ENCODE peak calls at places on chromosomes 3 and 15, in nine cellular contexts. One of them, this sample, is unnamed.

GRCh38 chr3:15578272-15578671 is 23.1 kb downstream of the HACL1 start:
- DNase-seq in myocyte: no peak
- DNase-seq in coronary artery: no peak
- DNase-seq in effector CD4-positive, alpha-beta T cell: no peak
- DNase-seq in WTC11: no peak
- DNase-seq in fibroblast of lung: no peak
- DNase-seq in germinal center: no peak
- DNase-seq in suprapubic skin: no peak
- DNase-seq in GM18507: no peak
- DNase-seq in this sample: no peak

GRCh38 chr15:53193149-53193548 is 403.0 kb upstream of the ONECUT1 start:
- DNase-seq in myocyte: peak
- DNase-seq in coronary artery: no peak
- DNase-seq in effector CD4-positive, alpha-beta T cell: no peak
- DNase-seq in WTC11: no peak
- DNase-seq in fibroblast of lung: peak
- DNase-seq in germinal center: no peak
- DNase-seq in suprapubic skin: no peak
- DNase-seq in GM18507: no peak
- DNase-seq in this sample: peak

GRCh38 chr3:24258727-24259600 is 235.7 kb downstream of the THRB start:
- DNase-seq in myocyte: no peak
- DNase-seq in coronary artery: no peak
- DNase-seq in effector CD4-positive, alpha-beta T cell: no peak
- DNase-seq in WTC11: no peak
- DNase-seq in fibroblast of lung: no peak
- DNase-seq in germinal center: no peak
- DNase-seq in suprapubic skin: no peak
- DNase-seq in GM18507: no peak
- DNase-seq in this sample: no peak

GRCh38 chr3:65785065-65785645 is 253.6 kb downstream of the MAGI1 start:
- DNase-seq in myocyte: peak
- DNase-seq in coronary artery: no peak
- DNase-seq in effector CD4-positive, alpha-beta T cell: no peak
- DNase-seq in WTC11: no peak
- DNase-seq in fibroblast of lung: peak
- DNase-seq in germinal center: peak
- DNase-seq in suprapubic skin: no peak
- DNase-seq in GM18507: peak
- DNase-seq in this sample: peak

GRCh38 chr3:111848778-111849177 is 10.3 kb upstream of the PHLDB2 start:
- DNase-seq in myocyte: no peak
- DNase-seq in coronary artery: no peak
- DNase-seq in effector CD4-positive, alpha-beta T cell: no peak
- DNase-seq in WTC11: no peak
- DNase-seq in fibroblast of lung: no peak
- DNase-seq in germinal center: no peak
- DNase-seq in suprapubic skin: no peak
- DNase-seq in GM18507: no peak
- DNase-seq in this sample: no peak

GRCh38 chr3:123862152-123862551 is 22.0 kb downstream of the MYLK start:
- DNase-seq in myocyte: peak
- DNase-seq in coronary artery: no peak
- DNase-seq in effector CD4-positive, alpha-beta T cell: no peak
- DNase-seq in WTC11: no peak
- DNase-seq in fibroblast of lung: no peak
- DNase-seq in germinal center: no peak
- DNase-seq in suprapubic skin: no peak
- DNase-seq in GM18507: no peak
- DNase-seq in this sample: no peak

GRCh38 chr3:176939022-176939817 is 258.1 kb downstream of the TBL1XR1 start:
- DNase-seq in myocyte: peak
- DNase-seq in coronary artery: no peak
- DNase-seq in effector CD4-positive, alpha-beta T cell: peak
- DNase-seq in WTC11: peak
- DNase-seq in fibroblast of lung: peak
- DNase-seq in germinal center: peak
- DNase-seq in suprapubic skin: no peak
- DNase-seq in GM18507: peak
- DNase-seq in this sample: peak

GRCh38 chr3:123421353-123422174 is 27.3 kb downstream of the ADCY5 start:
- DNase-seq in myocyte: no peak
- DNase-seq in coronary artery: no peak
- DNase-seq in effector CD4-positive, alpha-beta T cell: no peak
- DNase-seq in WTC11: no peak
- DNase-seq in fibroblast of lung: peak
- DNase-seq in germinal center: no peak
- DNase-seq in suprapubic skin: no peak
- DNase-seq in GM18507: no peak
- DNase-seq in this sample: no peak

GRCh38 chr3:189298469-189299375 is 127.0 kb downstream of the TPRG1 start:
- DNase-seq in myocyte: no peak
- DNase-seq in coronary artery: no peak
- DNase-seq in effector CD4-positive, alpha-beta T cell: no peak
- DNase-seq in WTC11: no peak
- DNase-seq in fibroblast of lung: peak
- DNase-seq in germinal center: no peak
- DNase-seq in suprapubic skin: no peak
- DNase-seq in GM18507: no peak
- DNase-seq in this sample: no peak

GRCh38 chr3:15703346-15703745 is 94.4 kb downstream of the ANKRD28 start:
- DNase-seq in myocyte: no peak
- DNase-seq in coronary artery: no peak
- DNase-seq in effector CD4-positive, alpha-beta T cell: no peak
- DNase-seq in WTC11: no peak
- DNase-seq in fibroblast of lung: no peak
- DNase-seq in germinal center: no peak
- DNase-seq in suprapubic skin: no peak
- DNase-seq in GM18507: no peak
- DNase-seq in this sample: no peak

GRCh38 chr15:69749797-69750196 is 297.2 kb downstream of the RPLP1 start:
- DNase-seq in myocyte: no peak
- DNase-seq in coronary artery: no peak
- DNase-seq in effector CD4-positive, alpha-beta T cell: no peak
- DNase-seq in WTC11: no peak
- DNase-seq in fibroblast of lung: no peak
- DNase-seq in germinal center: peak
- DNase-seq in suprapubic skin: no peak
- DNase-seq in GM18507: no peak
- DNase-seq in this sample: peak

GRCh38 chr3:23331141-23331935 is 128.2 kb downstream of the UBE2E2 start:
- DNase-seq in myocyte: no peak
- DNase-seq in coronary artery: no peak
- DNase-seq in effector CD4-positive, alpha-beta T cell: no peak
- DNase-seq in WTC11: no peak
- DNase-seq in fibroblast of lung: no peak
- DNase-seq in germinal center: no peak
- DNase-seq in suprapubic skin: no peak
- DNase-seq in GM18507: no peak
- DNase-seq in this sample: no peak

GRCh38 chr3:149277338-149277813 is 55.7 kb upstream of the CP start:
- DNase-seq in myocyte: peak
- DNase-seq in coronary artery: no peak
- DNase-seq in effector CD4-positive, alpha-beta T cell: no peak
- DNase-seq in WTC11: no peak
- DNase-seq in fibroblast of lung: peak
- DNase-seq in germinal center: peak
- DNase-seq in suprapubic skin: no peak
- DNase-seq in GM18507: no peak
- DNase-seq in this sample: no peak

GRCh38 chr3:97952280-97952679 is 20.0 kb downstream of the RIOX2 start:
- DNase-seq in myocyte: peak
- DNase-seq in coronary artery: no peak
- DNase-seq in effector CD4-positive, alpha-beta T cell: no peak
- DNase-seq in WTC11: no peak
- DNase-seq in fibroblast of lung: no peak
- DNase-seq in germinal center: no peak
- DNase-seq in suprapubic skin: no peak
- DNase-seq in GM18507: no peak
- DNase-seq in this sample: no peak

GRCh38 chr3:5428607-5429516 is 241.4 kb downstream of the EDEM1 start:
- DNase-seq in myocyte: no peak
- DNase-seq in coronary artery: no peak
- DNase-seq in effector CD4-positive, alpha-beta T cell: no peak
- DNase-seq in WTC11: no peak
- DNase-seq in fibroblast of lung: peak
- DNase-seq in germinal center: no peak
- DNase-seq in suprapubic skin: no peak
- DNase-seq in GM18507: peak
- DNase-seq in this sample: peak

GRCh38 chr3:40456940-40457823 is at the start of gene RPL14:
- DNase-seq in myocyte: peak
- DNase-seq in coronary artery: peak
- DNase-seq in effector CD4-positive, alpha-beta T cell: peak
- DNase-seq in WTC11: peak
- DNase-seq in fibroblast of lung: peak
- DNase-seq in germinal center: peak
- DNase-seq in suprapubic skin: peak
- DNase-seq in GM18507: peak
- DNase-seq in this sample: peak

This sample was measured in Karpas-422.